ENCODE peak calls at places on chromosomes 7 and 10, in seven cellular contexts. O is spleen, Z is uterus, P is prostate gland, H is stomach, Q is esophagus squamous epithelium, M is breast epithelium. V is an unnamed sample. For H3K4me1, the result is how much of the 10 kb centered on the place peaks cover.

GRCh38 chr7:79564123-79564522 is 110.7 kb upstream of the MAGI2 start:
- DNase-seq in O (no peak), Z (no peak), P (no peak), H (no peak), Q (no peak), M (no peak), V (no peak)

GRCh38 chr7:74514131-74514591 is 60.5 kb downstream of the GTF2IRD1 start:
- DNase-seq in O (no peak), Z (no peak), P (no peak), H (no peak), Q (no peak), M (no peak), V (no peak)

GRCh38 chr7:64558781-64559180 is 4.1 kb downstream of the ZNF680 start:
- DNase-seq in O (no peak), Z (no peak), P (no peak), H (no peak), Q (no peak), M (no peak), V (no peak)

GRCh38 chr10:117078168-117078837 is 59.8 kb downstream of the VAX1 start:
- DNase-seq in O (no peak), Z (no peak), P (no peak), H (no peak), Q (no peak), M (no peak), V (no peak)

GRCh38 chr10:33381897-33382578 is 47.6 kb upstream of the NRP1 start:
- DNase-seq in O (no peak), Z (peak), P (no peak), H (no peak), Q (no peak), M (no peak), V (no peak)

GRCh38 chr10:32210306-32211045 is 136.5 kb downstream of the EPC1 start:
- DNase-seq in O (no peak), Z (no peak), P (no peak), H (no peak), Q (no peak), M (no peak), V (no peak)

GRCh38 chr10:114694735-114695134 is 36.7 kb upstream of the ABLIM1 start:
- DNase-seq in O (no peak), Z (no peak), P (no peak), H (peak), Q (no peak), M (no peak), V (peak)

GRCh38 chr7:158702196-158702595 is 2.4 kb downstream of the NCAPG2 start:
- DNase-seq in O (no peak), Z (no peak), P (no peak), H (no peak), Q (no peak), M (no peak), V (no peak)

GRCh38 chr7:919924-920341 is 34.5 kb downstream of the ADAP1 start:
- DNase-seq in O (peak), Z (peak), P (no peak), H (peak), Q (no peak), M (no peak), V (no peak)

GRCh38 chr7:45579386-45579785 is 5.2 kb downstream of the ADCY1 start:
- DNase-seq in O (peak), Z (no peak), P (no peak), H (no peak), Q (no peak), M (no peak), V (no peak)

GRCh38 chr7:135538387-135538786 is 19.3 kb upstream of the NUP205 start:
- DNase-seq in O (no peak), Z (no peak), P (no peak), H (no peak), Q (no peak), M (no peak), V (no peak)

GRCh38 chr10:60466267-60467201 is 76.9 kb upstream of the ANK3 start:
- DNase-seq in O (no peak), Z (no peak), P (no peak), H (no peak), Q (no peak), M (no peak), V (no peak)

GRCh38 chr10:50033481-50033880 is 34.3 kb upstream of the WASHC2A start:
- DNase-seq in O (no peak), Z (no peak), P (no peak), H (no peak), Q (no peak), M (no peak), V (no peak)

GRCh38 chr7:17548014-17548653 is 249.7 kb downstream of the AHR start:
- DNase-seq in O (no peak), Z (no peak), P (no peak), H (no peak), Q (no peak), M (no peak), V (no peak)

GRCh38 chr7:16817536-16817935 is 12.7 kb upstream of the AGR2 start:
- DNase-seq in O (no peak), Z (no peak), P (no peak), H (no peak), Q (no peak), M (no peak), V (no peak)

GRCh38 chr10:102268333-102268999 is 23.1 kb downstream of the GBF1 start:
- DNase-seq in O (no peak), Z (no peak), P (no peak), H (no peak), Q (no peak), M (no peak), V (no peak)

GRCh38 chr7:36765605-36766004 is 41.3 kb upstream of the AOAH start:
- DNase-seq in O (no peak), Z (no peak), P (no peak), H (no peak), Q (no peak), M (no peak), V (no peak)

GRCh38 chr10:113331971-113332370 is 220.9 kb upstream of the HABP2 start:
- DNase-seq in O (no peak), Z (no peak), P (no peak), H (no peak), Q (no peak), M (no peak), V (no peak)

GRCh38 chr7:150399421-150399820 is 20.3 kb downstream of the ZNF775 start:
- DNase-seq in O (no peak), Z (no peak), P (no peak), H (no peak), Q (no peak), M (no peak), V (no peak)

GRCh38 chr10:97534746-97535367 is 36.1 kb downstream of the UBTD1 start:
- DNase-seq in O (peak), Z (no peak), P (no peak), H (no peak), Q (no peak), M (no peak), V (no peak)

GRCh38 chr10:97047788-97048187 is 138.0 kb downstream of the SLIT1 start:
- DNase-seq in O (no peak), Z (no peak), P (no peak), H (no peak), Q (no peak), M (no peak), V (no peak)

GRCh38 chr10:132004052-132004451 is 22.3 kb upstream of the BNIP3 start:
- DNase-seq in O (no peak), Z (no peak), P (no peak), H (no peak), Q (no peak), M (no peak), V (no peak)

GRCh38 chr10:17585001-17585400 is 32.2 kb downstream of the HACD1 start:
- DNase-seq in O (no peak), Z (no peak), P (no peak), H (no peak), Q (no peak), M (no peak), V (no peak)

GRCh38 chr10:125977206-125977605 is 80.8 kb downstream of the FANK1 start:
- DNase-seq in O (no peak), Z (no peak), P (no peak), H (no peak), Q (no peak), M (no peak), V (no peak)

GRCh38 chr10:77004917-77005564 is 632.6 kb downstream of the KCNMA1 start:
- DNase-seq in O (no peak), Z (no peak), P (peak), H (no peak), Q (no peak), M (no peak), V (no peak)

GRCh38 chr10:308572-309085 is 173.4 kb downstream of the ZMYND11 start:
- DNase-seq in O (peak), Z (no peak), P (no peak), H (no peak), Q (no peak), M (no peak), V (peak)

GRCh38 chr7:20508109-20508508 is 107.4 kb upstream of the ABCB5 start:
- DNase-seq in O (no peak), Z (no peak), P (no peak), H (no peak), Q (no peak), M (no peak), V (no peak)

GRCh38 chr10:45008524-45009161 is 7.9 kb downstream of the ZNF22 start:
- DNase-seq in O (no peak), Z (no peak), P (peak), H (no peak), Q (no peak), M (no peak), V (no peak)

GRCh38 chr7:45657890-45658715 is 83.9 kb downstream of the ADCY1 start:
- DNase-seq in O (no peak), Z (no peak), P (no peak), H (peak), Q (no peak), M (no peak), V (no peak)

GRCh38 chr7:69890081-69890369 is 291.8 kb downstream of the AUTS2 start:
- DNase-seq in O (no peak), Z (no peak), P (no peak), H (no peak), Q (no peak), M (no peak), V (no peak)
- TF ChIP-seq POLR2A in O (no peak), Z (no peak), P (no peak), H (no peak), Q (no peak), M (no peak), V (no peak)

GRCh38 chr7:116955340-116955739 is 2.0 kb downstream of the ST7 start:
- DNase-seq in O (no peak), Z (no peak), P (no peak), H (no peak), Q (no peak), M (no peak), V (no peak)
- H3K4me3 ChIP-seq in O (no peak), Z (peak), P (no peak), H (peak), Q (no peak), M (peak), V (no peak)

GRCh38 chr10:124878457-124878739 is 63.5 kb upstream of the ZRANB1 start:
- DNase-seq in O (no peak), Z (no peak), P (peak), H (no peak), Q (no peak), M (peak), V (no peak)
- H3K4me1 ChIP-seq in O (under half), Z (under half), P (under half), H (under half), Q (under half), M (under half), V (under half)

GRCh38 chr7:102472126-102473041 is 6.3 kb downstream of the POLR2J start:
- DNase-seq in O (peak), Z (no peak), P (no peak), H (no peak), Q (no peak), M (no peak), V (peak)

GRCh38 chr7:102468416-102469350 is 3.9 kb downstream of the LRWD1 start:
- DNase-seq in O (peak), Z (no peak), P (no peak), H (no peak), Q (no peak), M (no peak), V (no peak)

GRCh38 chr7:102471791-102472125 is 7.0 kb downstream of the POLR2J start:
- DNase-seq in O (peak), Z (no peak), P (no peak), H (no peak), Q (no peak), M (no peak), V (peak)

GRCh38 chr7:102469351-102469971 is 4.7 kb downstream of the LRWD1 start:
- DNase-seq in O (peak), Z (no peak), P (no peak), H (no peak), Q (no peak), M (no peak), V (peak)

DNA sequence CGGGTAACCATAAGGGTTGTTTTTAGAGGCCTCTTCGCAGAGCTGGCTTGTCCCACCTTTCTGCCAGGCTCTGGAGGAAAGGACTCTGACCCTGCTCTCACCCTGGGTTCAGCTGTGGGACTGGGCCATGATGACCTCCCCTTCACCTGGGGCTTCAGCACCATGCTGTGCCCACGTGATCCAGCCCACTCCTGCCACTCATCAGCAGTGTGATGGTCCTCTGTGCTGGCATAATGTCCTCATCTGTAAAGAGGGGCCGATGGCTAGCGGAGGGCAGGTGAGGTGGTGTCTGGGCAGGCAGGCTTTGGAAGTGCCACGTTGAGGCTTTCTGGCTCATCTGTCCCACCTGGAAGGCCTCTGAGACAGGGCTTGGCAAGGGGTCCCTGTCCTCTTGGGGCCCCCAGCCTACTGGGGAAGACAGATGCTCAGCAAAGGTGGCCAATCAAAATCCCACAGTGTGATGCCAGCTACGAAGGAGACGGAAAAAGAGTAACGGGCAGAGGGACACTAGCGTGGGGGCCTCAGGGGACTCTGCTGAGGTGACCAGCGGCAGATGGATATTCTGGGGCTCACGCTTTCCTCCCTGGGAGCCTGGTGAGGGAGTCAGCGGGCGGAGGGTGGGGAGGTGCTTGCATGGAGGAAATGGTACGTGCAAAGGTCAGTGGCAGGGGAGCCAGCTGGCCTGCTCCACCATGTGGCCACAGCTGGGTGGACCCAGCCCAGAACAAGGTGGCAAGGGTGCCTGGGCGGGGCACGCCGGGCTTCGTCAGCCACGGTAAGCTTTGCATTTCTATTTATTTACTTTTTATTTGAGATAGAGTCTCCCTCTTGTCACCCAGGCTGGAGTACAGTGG is 5.4 kb downstream of the LRWD1 start:
- DNase-seq in O (peak), Z (no peak), P (no peak), H (peak), Q (no peak), M (no peak), V (peak)
- TF ChIP-seq POLR2A in O (no peak), Z (no peak), P (no peak), H (no peak), Q (no peak), M (no peak), V (no peak)

V was measured in Peyer's patch.